ENCODE peak calls at places on chromosomes 4 and X, in four cellular contexts. J, X, R and Q are unnamed samples.
A peak's percentile ranks its signal among the peaks of the same experiment; 100 is the strongest.

GRCh38 chr4:114027596-114027995 is 48.1 kb upstream of the ARSJ start:
- DNase-seq in J (no peak), X (no peak), R (no peak), Q (no peak)

GRCh38 chr4:52894408-52894807 is 32.3 kb downstream of the RASL11B start:
- DNase-seq in J (no peak), X (no peak), R (no peak), Q (no peak)

GRCh38 chr4:73613130-73613529 is 7.1 kb downstream of the RASSF6 start:
- DNase-seq in J (no peak), X (no peak), R (no peak), Q (no peak)

GRCh38 chr4:76307670-76308014 is 1.1 kb downstream of the STBD1 start:
- DNase-seq in J (no peak), X (no peak), R (peak; percentile 62), Q (no peak)

GRCh38 chr4:38094419-38094818 is 134.2 kb downstream of the PTTG2 start:
- DNase-seq in J (no peak), X (no peak), R (no peak), Q (no peak)

GRCh38 chr4:114334808-114335739 is 263.5 kb upstream of the UGT8 start:
- DNase-seq in J (no peak), X (no peak), R (no peak), Q (no peak)

GRCh38 chr4:100189820-100190642 is at the start of gene DDIT4L:
- DNase-seq in J (no peak), X (peak; percentile 78), R (no peak), Q (no peak)

GRCh38 chrX:39777623-39778025 is 320.1 kb downstream of the BCOR start:
- DNase-seq in J (no peak), X (no peak), R (peak; percentile 50), Q (no peak)

GRCh38 chr4:142278171-142278570 is 567.9 kb downstream of the INPP4B start:
- DNase-seq in J (no peak), X (no peak), R (no peak), Q (peak; percentile 24)

GRCh38 chr4:94015956-94016355 is 187.4 kb downstream of the ATOH1 start:
- DNase-seq in J (no peak), X (no peak), R (no peak), Q (no peak)

GRCh38 chrX:92249125-92249524 is 469.9 kb downstream of the PCDH11X start:
- DNase-seq in J (no peak), X (no peak), R (no peak), Q (no peak)

GRCh38 chrX:107825698-107826285 is at the start of gene MID2:
- DNase-seq in J (no peak), X (peak; percentile 70), R (peak; percentile 46), Q (no peak)

GRCh38 chrX:114842181-114842580 is 175.2 kb downstream of the IL13RA2 start:
- DNase-seq in J (no peak), X (no peak), R (no peak), Q (no peak)

GRCh38 chrX:57286507-57287251 is at the start of gene FAAH2:
- DNase-seq in J (no peak), X (peak; percentile 41), R (peak; percentile 96), Q (no peak)

GRCh38 chrX:71606536-71607216 is 11.6 kb downstream of the CXCR3 start:
- DNase-seq in J (no peak), X (no peak), R (no peak), Q (no peak)

GRCh38 chr4:168652818-168653217 is 156.0 kb downstream of the PALLD start:
- DNase-seq in J (no peak), X (no peak), R (no peak), Q (no peak)

GRCh38 chr4:168654206-168655174 is 157.6 kb downstream of the PALLD start:
- DNase-seq in J (no peak), X (no peak), R (peak; percentile 33), Q (no peak)

GRCh38 chr4:168656055-168656660 is 159.3 kb downstream of the PALLD start:
- DNase-seq in J (no peak), X (no peak), R (no peak), Q (peak; percentile 56)

GRCh38 chr4:168656946-168657473 is 160.2 kb downstream of the PALLD start:
- DNase-seq in J (no peak), X (no peak), R (no peak), Q (no peak)

GRCh38 chr4:168655182-168655581 is 158.3 kb downstream of the PALLD start:
- DNase-seq in J (no peak), X (no peak), R (peak; percentile 57), Q (no peak)
- H3K27ac ChIP-seq in J (no peak overlapping the region), X (no peak overlapping the region), R (no peak overlapping the region), Q (no peak overlapping the region)

GRCh38 chr4:40299704-40300336 is 35.3 kb upstream of the CHRNA9 start:
- DNase-seq in J (no peak), X (no peak), R (no peak), Q (no peak)
- H3K27ac ChIP-seq in J (no peak overlapping the region), X (no peak overlapping the region), R (no peak overlapping the region), Q (no peak overlapping the region)

GRCh38 chr4:145937021-145937861 is 1.4 kb downstream of the ZNF827 start:
- DNase-seq in J (peak; percentile 57), X (peak; percentile 87), R (peak; percentile 55), Q (peak; percentile 73)
- H3K27ac ChIP-seq in J (peak overlapping the region; percentile 91), X (peak overlapping the region; percentile 95), R (peak overlapping the region; percentile 66), Q (peak overlapping the region; percentile 84)

GRCh38 chrX:49246541-49246940 is 11.3 kb downstream of the CCDC22 start:
- DNase-seq in J (no peak), X (no peak), R (no peak), Q (no peak)

GRCh38 chrX:49249616-49250015 is 14.3 kb downstream of the CCDC22 start:
- DNase-seq in J (no peak), X (no peak), R (no peak), Q (no peak)

GRCh38 chrX:49249071-49249470 is 13.8 kb downstream of the CCDC22 start:
- DNase-seq in J (no peak), X (no peak), R (no peak), Q (no peak)

GRCh38 chrX:49247346-49247745 is 12.1 kb downstream of the CCDC22 start:
- DNase-seq in J (no peak), X (no peak), R (no peak), Q (no peak)

DNA sequence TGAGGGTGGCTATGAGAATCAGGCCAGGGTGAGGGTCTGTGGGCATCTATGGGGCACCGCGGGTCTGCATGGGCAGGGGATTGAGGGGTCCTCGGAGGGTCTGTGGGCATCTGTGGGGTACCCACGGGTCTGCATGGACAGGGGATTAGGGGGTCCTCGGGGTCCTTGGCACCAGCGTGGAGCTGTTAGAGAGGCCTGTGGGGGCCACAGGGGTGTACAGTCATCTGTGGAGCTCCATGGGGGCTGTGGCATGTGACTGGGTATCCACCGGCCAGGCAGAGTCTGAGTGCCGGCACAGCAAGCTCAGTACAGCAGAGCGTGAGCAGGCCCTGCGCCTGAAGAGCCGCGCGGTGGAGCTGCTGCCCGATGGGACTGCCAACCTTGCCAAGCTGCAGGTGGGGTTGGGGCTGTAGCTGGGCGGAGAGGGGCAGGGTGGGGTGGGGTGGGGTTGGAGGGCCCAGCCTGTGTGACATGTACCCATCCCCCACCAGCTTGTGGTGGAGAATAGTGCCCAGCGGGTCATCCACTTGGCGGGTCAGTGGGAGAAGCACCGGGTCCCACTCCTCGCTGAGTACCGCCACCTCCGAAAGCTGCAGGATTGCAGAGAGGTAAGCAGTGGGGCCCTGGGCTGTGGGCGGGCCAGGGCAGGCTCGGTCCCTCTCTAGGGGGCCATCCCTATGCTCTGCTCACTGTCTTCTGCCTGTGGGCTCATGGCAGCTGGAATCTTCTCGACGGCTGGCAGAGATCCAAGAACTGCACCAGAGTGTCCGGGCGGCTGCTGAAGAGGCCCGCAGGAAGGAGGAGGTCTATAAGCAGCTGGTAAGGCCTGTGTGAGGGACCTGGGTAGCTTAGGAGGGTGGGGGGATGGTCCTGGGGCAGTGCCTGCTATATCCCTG is 12.9 kb downstream of the CCDC22 start:
- DNase-seq in J (no peak), X (no peak), R (no peak), Q (no peak)
- H3K27ac ChIP-seq in J (no peak overlapping the region), X (no peak overlapping the region), R (no peak overlapping the region), Q (no peak overlapping the region)

GRCh38 chr4:23814606-23815005 is 75.2 kb downstream of the PPARGC1A start:
- DNase-seq in J (no peak), X (no peak), R (no peak), Q (no peak)
- H3K27ac ChIP-seq in J (no peak overlapping the region), X (no peak overlapping the region), R (no peak overlapping the region), Q (no peak overlapping the region)

DNA sequence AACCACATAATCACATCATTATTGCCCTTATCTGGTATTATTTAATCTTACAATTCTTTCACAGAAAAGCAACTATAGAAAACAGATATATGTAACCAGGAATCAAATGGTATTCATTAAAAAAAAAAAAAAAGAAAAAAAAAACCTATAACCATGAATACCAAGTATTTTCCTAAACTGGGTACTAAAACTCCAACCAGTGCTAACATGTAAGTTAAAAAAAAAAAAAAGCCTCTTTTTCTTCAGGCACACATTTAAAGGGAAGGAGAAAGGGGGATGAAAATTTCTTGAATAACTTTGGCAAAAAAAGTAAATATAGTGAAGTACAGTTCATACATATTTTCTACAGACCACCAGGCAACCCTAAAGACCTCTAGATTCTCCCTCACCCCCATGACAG is 2.1 kb downstream of the PPAT start:
- DNase-seq in J (no peak), X (no peak), R (no peak), Q (no peak)
- H3K27ac ChIP-seq in J (no peak overlapping the region), X (no peak overlapping the region), R (no peak overlapping the region), Q (no peak overlapping the region)